ENCODE peak calls at places on chromosomes 2 and 18, in nine cellular contexts. W, Y, R, X, E, G, Z, N and C are unnamed samples.

GRCh38 chr2:230018153-230018552 is 50.6 kb downstream of the SLC16A14 start:
- DNase-seq in W (no peak), Y (no peak), R (no peak), X (no peak), E (peak), G (no peak), Z (no peak), N (peak), C (peak)

GRCh38 chr2:176699660-176700059 is 430.4 kb downstream of the MTX2 start:
- DNase-seq in W (no peak), Y (no peak), R (no peak), X (no peak), E (no peak), G (no peak), Z (no peak), N (no peak), C (no peak)

GRCh38 chr2:65396348-65397026 is 35.9 kb downstream of the SPRED2 start:
- DNase-seq in W (peak), Y (no peak), R (no peak), X (no peak), E (peak), G (no peak), Z (peak), N (peak), C (peak)

GRCh38 chr2:47272031-47272864 is 117.1 kb upstream of the STPG4 start:
- DNase-seq in W (peak), Y (peak), R (peak), X (peak), E (peak), G (peak), Z (peak), N (peak), C (peak)

GRCh38 chr2:237629739-237630138 is 2.4 kb downstream of the LRRFIP1 start:
- DNase-seq in W (no peak), Y (no peak), R (no peak), X (no peak), E (peak), G (peak), Z (no peak), N (peak), C (peak)

GRCh38 chr2:224885836-224886547 is 156.3 kb downstream of the DOCK10 start:
- DNase-seq in W (no peak), Y (no peak), R (peak), X (no peak), E (peak), G (peak), Z (no peak), N (peak), C (peak)

GRCh38 chr2:214542866-214543265 is 132.0 kb downstream of the VWC2L start:
- DNase-seq in W (no peak), Y (no peak), R (no peak), X (no peak), E (peak), G (peak), Z (no peak), N (no peak), C (peak)

GRCh38 chr2:217838409-217838831 is 164.4 kb downstream of the TNS1 start:
- DNase-seq in W (no peak), Y (no peak), R (no peak), X (no peak), E (no peak), G (no peak), Z (no peak), N (no peak), C (no peak)

GRCh38 chr18:65706646-65707045 is 44.2 kb upstream of the CDH7 start:
- DNase-seq in W (no peak), Y (no peak), R (no peak), X (no peak), E (no peak), G (no peak), Z (no peak), N (no peak), C (no peak)

GRCh38 chr2:37232131-37232933 is 874 bp downstream of the NDUFAF7 start:
- DNase-seq in W (peak), Y (peak), R (no peak), X (no peak), E (peak), G (peak), Z (no peak), N (peak), C (peak)

GRCh38 chr2:219054956-219055903 is 5.5 kb downstream of the IHH start:
- DNase-seq in W (no peak), Y (no peak), R (no peak), X (no peak), E (no peak), G (no peak), Z (peak), N (no peak), C (no peak)

GRCh38 chr2:118855451-118856279 is 8.2 kb upstream of the EN1 start:
- DNase-seq in W (peak), Y (peak), R (peak), X (peak), E (no peak), G (peak), Z (peak), N (peak), C (peak)

GRCh38 chr2:9212661-9213411 is 6.2 kb downstream of the ASAP2 start:
- DNase-seq in W (no peak), Y (no peak), R (no peak), X (no peak), E (no peak), G (peak), Z (peak), N (peak), C (peak)

GRCh38 chr18:12933323-12933722 is 14.5 kb upstream of the SEH1L start:
- DNase-seq in W (no peak), Y (no peak), R (no peak), X (no peak), E (no peak), G (no peak), Z (no peak), N (no peak), C (no peak)

GRCh38 chr2:138113871-138114525 is 149.7 kb downstream of the HNMT start:
- DNase-seq in W (no peak), Y (no peak), R (no peak), X (no peak), E (peak), G (peak), Z (no peak), N (peak), C (no peak)

GRCh38 chr2:73268831-73269685 is 15.2 kb downstream of the FBXO41 start:
- DNase-seq in W (peak), Y (peak), R (peak), X (peak), E (no peak), G (peak), Z (peak), N (no peak), C (peak)

GRCh38 chr2:240831594-240832204 is 11.7 kb upstream of the KIF1A start:
- DNase-seq in W (no peak), Y (no peak), R (no peak), X (no peak), E (no peak), G (no peak), Z (no peak), N (no peak), C (no peak)

GRCh38 chr2:170361359-170361936 is 183.5 kb downstream of the MYO3B start:
- DNase-seq in W (no peak), Y (peak), R (peak), X (peak), E (peak), G (peak), Z (peak), N (peak), C (peak)

GRCh38 chr2:207162319-207162718 is 3.4 kb downstream of the KLF7 start:
- DNase-seq in W (no peak), Y (no peak), R (no peak), X (no peak), E (peak), G (peak), Z (no peak), N (peak), C (peak)

GRCh38 chr2:218395456-218395825 is 4.2 kb upstream of the CTDSP1 start:
- DNase-seq in W (no peak), Y (no peak), R (no peak), X (no peak), E (no peak), G (no peak), Z (no peak), N (no peak), C (no peak)

GRCh38 chr2:195382186-195382585 is 274.8 kb upstream of the SLC39A10 start:
- DNase-seq in W (no peak), Y (no peak), R (no peak), X (no peak), E (no peak), G (no peak), Z (no peak), N (no peak), C (no peak)

GRCh38 chr18:32899819-32900218 is 127.0 kb upstream of the KLHL14 start:
- DNase-seq in W (no peak), Y (no peak), R (no peak), X (no peak), E (no peak), G (no peak), Z (no peak), N (peak), C (peak)

GRCh38 chr2:191264647-191265079 is 19.5 kb downstream of the MYO1B start:
- DNase-seq in W (no peak), Y (no peak), R (no peak), X (no peak), E (peak), G (peak), Z (no peak), N (peak), C (peak)

GRCh38 chr2:177597759-177598158 is 205.2 kb downstream of the AGPS start:
- DNase-seq in W (no peak), Y (no peak), R (no peak), X (no peak), E (no peak), G (no peak), Z (no peak), N (no peak), C (peak)

GRCh38 chr2:18117592-18117991 is 239.1 kb downstream of the KCNS3 start:
- DNase-seq in W (no peak), Y (no peak), R (peak), X (peak), E (no peak), G (peak), Z (peak), N (peak), C (peak)

GRCh38 chr2:37464064-37464463 is 119.6 kb downstream of the QPCT start:
- DNase-seq in W (no peak), Y (no peak), R (no peak), X (no peak), E (peak), G (no peak), Z (no peak), N (no peak), C (no peak)

GRCh38 chr2:110871637-110872036 is 139.3 kb downstream of the ACOXL start:
- DNase-seq in W (no peak), Y (no peak), R (peak), X (no peak), E (no peak), G (no peak), Z (no peak), N (no peak), C (no peak)